ENCODE peak calls at places on chromosome 20, in nine cellular contexts. P is Peyer's patch; Z is uterus; U is left lung; Q is CD8-positive, alpha-beta T cell; K is PC-3; J is neural crest cell; A is activated B cell treated with CpG ODN at 0.5 μM for 24 hours; F is breast epithelium. V is an unnamed sample.

GRCh38 chr20:3245156-3245555 is 6.2 kb upstream of the SLC4A11 start:
- DNase-seq in U (no peak), F (no peak), Q (no peak), A (no peak), K (no peak), J (no peak), P (no peak), Z (no peak), V (no peak)

GRCh38 chr20:51272392-51272791 is 249.5 kb upstream of the KCNG1 start:
- DNase-seq in A (no peak), Q (no peak), F (no peak), Z (no peak), P (no peak), J (no peak), U (no peak), K (no peak), V (no peak)

GRCh38 chr20:11502051-11502450 is 415.6 kb upstream of the BTBD3 start:
- DNase-seq in Z (no peak), J (no peak), A (no peak), F (no peak), K (no peak), Q (no peak), U (no peak), P (no peak), V (no peak)

GRCh38 chr20:58981564-58982364 is 708 bp downstream of the NELFCD start:
- DNase-seq in K (peak), J (no peak), Z (no peak), P (peak), U (no peak), Q (no peak), F (no peak), A (no peak), V (no peak)

GRCh38 chr20:845226-845868 is 11.8 kb downstream of the FAM110A start:
- DNase-seq in K (no peak), U (peak), P (no peak), J (no peak), A (peak), F (no peak), Z (no peak), Q (no peak), V (no peak)

GRCh38 chr20:56347628-56348305 is 11.0 kb upstream of the FAM210B start:
- DNase-seq in Z (no peak), J (no peak), P (no peak), F (no peak), A (no peak), U (no peak), K (no peak), Q (no peak), V (no peak)

GRCh38 chr20:4493386-4493785 is 228.3 kb upstream of the PRND start:
- DNase-seq in F (no peak), Q (no peak), A (no peak), J (no peak), U (no peak), P (no peak), K (peak), Z (no peak), V (no peak)

GRCh38 chr20:17749979-17750721 is 50.4 kb downstream of the BANF2 start:
- DNase-seq in P (no peak), K (peak), A (no peak), J (no peak), F (no peak), U (no peak), Z (peak), Q (no peak), V (no peak)

GRCh38 chr20:32966881-32967781 is 37.1 kb downstream of the SUN5 start:
- DNase-seq in P (peak), A (peak), K (no peak), F (peak), Z (no peak), U (no peak), J (peak), Q (peak), V (peak)

GRCh38 chr20:61668064-61668463 is 397.6 kb downstream of the TAF4 start:
- DNase-seq in Q (no peak), P (no peak), Z (no peak), J (no peak), A (no peak), K (no peak), F (no peak), U (no peak), V (no peak)

GRCh38 chr20:54643761-54644160 is 168.4 kb downstream of the DOK5 start:
- DNase-seq in K (peak), Z (no peak), U (no peak), A (no peak), F (no peak), Q (no peak), J (no peak), P (no peak), V (no peak)

GRCh38 chr20:45611054-45611453 is 18.5 kb upstream of the WFDC10A start:
- DNase-seq in U (no peak), K (peak), Z (no peak), F (no peak), J (no peak), Q (no peak), P (no peak), A (no peak), V (no peak)

GRCh38 chr20:6626805-6627204 is 140.7 kb upstream of the BMP2 start:
- DNase-seq in Q (no peak), F (no peak), U (no peak), J (no peak), P (no peak), A (no peak), Z (no peak), K (no peak), V (no peak)
- TF ChIP-seq CTCF in Q (no peak), F (no peak), U (no peak), J (no peak), P (no peak), A (no peak), Z (no peak), K (peak), V (no peak)

GRCh38 chr20:21640556-21640955 is 64.9 kb upstream of the PAX1 start:
- DNase-seq in Z (no peak), P (no peak), Q (no peak), U (no peak), J (no peak), F (no peak), K (peak), A (no peak), V (no peak)
- TF ChIP-seq CTCF in Z (no peak), P (no peak), Q (no peak), U (no peak), J (no peak), F (no peak), K (peak), A (no peak), V (no peak)

DNA sequence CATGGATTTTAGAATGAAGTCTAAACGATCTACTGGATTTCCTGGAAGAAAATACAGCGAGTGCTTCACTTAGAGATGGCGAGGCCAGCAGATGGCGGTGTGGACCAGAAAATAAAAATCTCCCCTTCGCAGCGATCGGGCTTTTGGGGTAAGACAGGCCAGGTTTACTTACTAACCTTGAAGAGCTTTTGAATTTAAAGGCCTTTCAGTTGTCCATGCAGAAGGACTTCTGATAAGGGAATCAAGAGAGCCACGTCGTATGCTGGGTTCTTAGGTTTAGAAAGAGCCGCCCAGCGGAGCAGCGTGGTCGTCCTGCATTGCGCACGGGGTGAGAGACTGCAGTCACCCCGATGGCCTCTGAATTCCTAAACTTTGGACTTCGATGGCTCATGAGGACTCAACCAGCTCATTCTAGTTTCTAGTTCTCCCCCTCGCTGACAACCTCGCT is 125.2 kb upstream of the RALGAPA2 start:
- DNase-seq in A (no peak), Q (peak), K (peak), F (no peak), P (no peak), J (peak), Z (peak), U (no peak), V (no peak)
- TF ChIP-seq CTCF in A (no peak), Q (peak), K (peak), F (no peak), P (no peak), J (peak), Z (peak), U (peak), V (peak)

GRCh38 chr20:36465109-36466080 is 75.9 kb upstream of the MYL9 start:
- DNase-seq in K (peak), U (no peak), P (no peak), Q (peak), F (no peak), Z (peak), J (no peak), A (no peak), V (peak)
- TF ChIP-seq CTCF in K (no peak), U (no peak), P (no peak), Q (no peak), F (no peak), Z (no peak), J (no peak), A (no peak), V (no peak)

DNA sequence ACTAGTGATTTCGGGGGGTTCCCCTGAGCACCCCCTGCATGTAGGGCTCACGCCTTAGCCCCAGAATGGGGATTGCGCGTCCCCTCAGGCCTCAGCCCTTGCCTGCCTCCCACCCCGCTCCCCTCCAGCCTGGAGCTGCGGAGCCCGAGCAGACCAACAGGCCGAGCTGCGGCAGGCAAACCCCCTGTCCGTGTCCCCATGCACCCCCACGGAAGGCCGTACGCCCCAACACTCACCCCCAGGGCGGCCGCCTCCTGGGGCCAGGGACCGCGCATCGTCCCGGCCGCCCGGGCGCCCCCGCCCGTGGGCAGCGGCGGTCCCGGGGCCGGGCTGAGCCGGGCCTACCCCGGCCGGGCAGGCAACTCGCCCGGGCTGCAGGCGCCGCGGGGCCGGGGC is 1.2 kb upstream of the KCNB1 start:
- DNase-seq in P (no peak), A (no peak), Z (no peak), J (no peak), U (no peak), F (no peak), Q (no peak), K (no peak), V (no peak)
- TF ChIP-seq CTCF in P (no peak), A (no peak), Z (no peak), J (no peak), U (no peak), F (no peak), Q (no peak), K (no peak), V (no peak)

DNA sequence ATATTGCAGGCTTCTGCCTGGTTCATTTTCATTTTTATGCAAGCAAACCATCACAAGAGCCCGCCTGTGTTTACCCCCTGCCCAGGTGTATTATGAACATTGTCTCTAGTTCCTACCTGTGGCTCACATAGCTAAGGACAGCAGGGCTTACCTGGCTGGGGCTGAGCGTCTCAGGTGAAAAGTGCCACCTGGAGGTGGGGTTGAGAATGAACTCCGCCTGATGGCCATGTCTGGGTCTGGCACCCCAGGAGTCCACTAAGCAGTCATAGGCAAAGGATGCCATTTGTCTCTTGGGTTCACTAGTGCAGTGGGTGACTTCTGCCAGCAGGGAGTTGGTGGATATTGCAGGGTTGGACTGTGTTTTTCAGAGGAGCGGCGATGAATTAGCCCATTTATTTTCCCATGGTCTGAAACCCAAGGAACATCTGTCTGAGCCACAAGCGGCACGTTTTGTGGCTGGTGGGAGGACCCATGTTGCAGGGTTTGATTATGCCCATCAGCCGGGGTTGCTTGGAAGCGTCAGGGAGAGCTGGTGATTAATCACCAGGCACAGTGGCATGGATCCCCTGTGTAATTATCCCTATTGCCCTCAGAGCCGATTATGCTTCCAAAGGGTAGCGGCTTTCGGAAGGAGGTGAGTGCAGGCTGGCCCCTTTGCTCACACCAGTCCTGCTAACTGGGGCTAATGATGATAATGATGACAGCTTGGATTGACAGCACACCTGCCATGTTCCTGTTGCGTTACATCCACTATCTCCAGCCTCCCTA is 92.2 kb downstream of the CDH26 start:
- DNase-seq in A (no peak), U (no peak), F (no peak), P (no peak), J (no peak), Q (no peak), Z (no peak), K (peak), V (no peak)
- TF ChIP-seq CTCF in A (no peak), U (peak), F (no peak), P (no peak), J (peak), Q (no peak), Z (no peak), K (peak), V (no peak)

GRCh38 chr20:60224914-60225313 is 266.7 kb downstream of the CDH26 start:
- DNase-seq in A (no peak), F (no peak), U (no peak), P (no peak), Q (no peak), K (peak), J (peak), Z (no peak), V (no peak)
- TF ChIP-seq CTCF in A (no peak), F (no peak), U (no peak), P (no peak), Q (no peak), K (peak), J (peak), Z (no peak), V (no peak)

V was measured in CD4-positive, alpha-beta T cell.